ENCODE peak calls at places on chromosomes 7 and 10, in seven cellular contexts. U, D, P, L, G, X and H are unnamed samples.

GRCh38 chr7:115763347-115763746 is 267.2 kb downstream of the TFEC start:
- DNase-seq in U (no peak), D (no peak), P (no peak), L (no peak), G (no peak), X (no peak), H (no peak)

GRCh38 chr7:131995324-131995723 is 438.9 kb upstream of the PODXL start:
- DNase-seq in U (no peak), D (no peak), P (no peak), L (no peak), G (no peak), X (no peak), H (no peak)

GRCh38 chr10:84329094-84329611 is 764 bp downstream of the CCSER2 start:
- DNase-seq in U (no peak), D (peak; percentile 45), P (no peak), L (peak; percentile 15), G (peak; percentile 69), X (no peak), H (peak; percentile 13)

GRCh38 chr7:18859331-18859730 is 258.1 kb downstream of the TWIST1 start:
- DNase-seq in U (no peak), D (no peak), P (no peak), L (no peak), G (no peak), X (peak; percentile 62), H (no peak)

GRCh38 chr7:128007293-128007680 is 23.9 kb downstream of the LRRC4 start:
- DNase-seq in U (no peak), D (no peak), P (no peak), L (no peak), G (no peak), X (no peak), H (no peak)

GRCh38 chr10:32105782-32106382 is 49.7 kb upstream of the KIF5B start:
- DNase-seq in U (peak; percentile 49), D (no peak), P (no peak), L (no peak), G (no peak), X (no peak), H (no peak)

GRCh38 chr10:785539-786214 is 96.2 kb upstream of the DIP2C start:
- DNase-seq in U (no peak), D (no peak), P (no peak), L (no peak), G (no peak), X (no peak), H (no peak)

GRCh38 chr7:34837826-34838225 is 179.8 kb downstream of the NPSR1 start:
- DNase-seq in U (no peak), D (no peak), P (no peak), L (no peak), G (no peak), X (no peak), H (no peak)

GRCh38 chr10:85477979-85478378 is 888.6 kb downstream of the GRID1 start:
- DNase-seq in U (no peak), D (no peak), P (no peak), L (no peak), G (no peak), X (no peak), H (no peak)

GRCh38 chr7:121447191-121447920 is 51.2 kb upstream of the FAM3C start:
- DNase-seq in U (no peak), D (no peak), P (no peak), L (no peak), G (no peak), X (no peak), H (no peak)

GRCh38 chr10:791639-792038 is 102.2 kb upstream of the DIP2C start:
- DNase-seq in U (no peak), D (no peak), P (no peak), L (no peak), G (no peak), X (no peak), H (no peak)

GRCh38 chr7:70092314-70093303 is 494.3 kb downstream of the AUTS2 start:
- DNase-seq in U (no peak), D (no peak), P (no peak), L (peak; percentile 11), G (no peak), X (peak; percentile 87), H (peak; percentile 37)

GRCh38 chr7:26709210-26709990 is 155.0 kb downstream of the SKAP2 start:
- DNase-seq in U (no peak), D (no peak), P (no peak), L (no peak), G (no peak), X (no peak), H (no peak)

GRCh38 chr7:74479961-74480829 is 26.5 kb downstream of the GTF2IRD1 start:
- DNase-seq in U (no peak), D (no peak), P (peak; percentile 89), L (no peak), G (no peak), X (peak; percentile 84), H (peak; percentile 89)

GRCh38 chr7:139265673-139266072 is 34.6 kb downstream of the UBN2 start:
- DNase-seq in U (no peak), D (no peak), P (no peak), L (no peak), G (no peak), X (no peak), H (no peak)

GRCh38 chr7:20172736-20173334 is 44.3 kb downstream of the MACC1 start:
- DNase-seq in U (peak; percentile 23), D (no peak), P (peak; percentile 58), L (peak; percentile 48), G (peak; percentile 1), X (no peak), H (peak; percentile 14)

GRCh38 chr10:5968681-5969453 is 8.5 kb downstream of the IL15RA start:
- DNase-seq in U (peak; percentile 75), D (no peak), P (no peak), L (no peak), G (no peak), X (no peak), H (no peak)

GRCh38 chr7:127809285-127809702 is 157.3 kb downstream of the SND1 start:
- DNase-seq in U (no peak), D (no peak), P (no peak), L (no peak), G (no peak), X (peak; percentile 77), H (peak; percentile 55)